ENCODE peak calls at places on chromosome 9, in eight cellular contexts. E is activated T-helper 1 cell treated with Interleukin-2 at 50 U/mL for 16 hours, J is COR-L47, K is choroid plexus epithelial cell, L is mesothelial cell of epicardium, U is NCI-H1436, I is hippocampal formation, W is right lobe of liver. Q is an unnamed sample.

GRCh38 chr9:124658165-124659017 is 112.7 kb downstream of the NR6A1 start:
- DNase-seq in E (no peak), J (peak), K (peak), L (peak), U (peak), I (peak), W (peak), Q (no peak)

GRCh38 chr9:20863910-20864309 is 167.5 kb downstream of the HACD4 start:
- DNase-seq in E (no peak), J (no peak), K (no peak), L (no peak), U (no peak), I (no peak), W (no peak), Q (no peak)

GRCh38 chr9:81371824-81372223 is 317.5 kb downstream of the TLE1 start:
- DNase-seq in E (no peak), J (no peak), K (no peak), L (no peak), U (no peak), I (no peak), W (peak), Q (no peak)

GRCh38 chr9:37949576-37949975 is 45.6 kb upstream of the SLC25A51 start:
- DNase-seq in E (no peak), J (no peak), K (no peak), L (no peak), U (no peak), I (no peak), W (no peak), Q (no peak)

GRCh38 chr9:82140471-82140870 is 151.9 kb downstream of the SPATA31D1 start:
- DNase-seq in E (no peak), J (no peak), K (no peak), L (no peak), U (no peak), I (no peak), W (no peak), Q (no peak)

GRCh38 chr9:16869961-16870605 is 387 bp downstream of the BNC2 start:
- DNase-seq in E (no peak), J (no peak), K (peak), L (peak), U (no peak), I (peak), W (no peak), Q (no peak)

GRCh38 chr9:128149001-128149701 is at the start of gene LCN2:
- DNase-seq in E (no peak), J (no peak), K (no peak), L (no peak), U (no peak), I (no peak), W (peak), Q (no peak)

GRCh38 chr9:3741729-3742128 is 215.9 kb upstream of the RFX3 start:
- DNase-seq in E (no peak), J (no peak), K (no peak), L (no peak), U (no peak), I (no peak), W (no peak), Q (no peak)

GRCh38 chr9:88898033-88898432 is 93.2 kb upstream of the S1PR3 start:
- DNase-seq in E (no peak), J (no peak), K (no peak), L (no peak), U (no peak), I (no peak), W (no peak), Q (no peak)

GRCh38 chr9:99076483-99077171 is 28.3 kb upstream of the TGFBR1 start:
- DNase-seq in E (no peak), J (no peak), K (no peak), L (no peak), U (no peak), I (no peak), W (no peak), Q (no peak)

GRCh38 chr9:129640871-129641750 is 840 bp downstream of the ASB6 start:
- DNase-seq in E (peak), J (no peak), K (no peak), L (no peak), U (no peak), I (no peak), W (no peak), Q (no peak)

GRCh38 chr9:125472926-125473701 is 211.5 kb downstream of the GAPVD1 start:
- DNase-seq in E (no peak), J (no peak), K (peak), L (no peak), U (no peak), I (no peak), W (no peak), Q (no peak)

GRCh38 chr9:128526729-128527128 is 22.2 kb downstream of the GLE1 start:
- DNase-seq in E (no peak), J (no peak), K (no peak), L (no peak), U (no peak), I (no peak), W (no peak), Q (no peak)

GRCh38 chr9:131800885-131801284 is 61.0 kb upstream of the RAPGEF1 start:
- DNase-seq in E (no peak), J (no peak), K (no peak), L (no peak), U (no peak), I (no peak), W (no peak), Q (no peak)

Q was measured in Panc1.